ENCODE peak calls at places on chromosomes 16 and 17, in four cellular contexts. One of them, this sample, is unnamed.

GRCh38 chr17:18172528-18173278 is 10.9 kb upstream of the ALKBH5 start:
- DNase-seq in kidney tubule cell: no peak
- DNase-seq in stimulated activated naive B cell treated with anti-CD40 and anti-IgM and Interleukin-4, amounts not matched to agents 10 μg/mL and 1 μg/mL and 100 μg/mL, for 72 hours: no peak
- DNase-seq in stimulated activated effector memory CD8-positive, alpha-beta T cell treated with anti-CD3 and anti-CD28 coated beads, Interleukin-12 subunit alpha, Interleukin-12 subunit beta, amount 100 ng/mL, for 72 hours: no peak
- DNase-seq in this sample: no peak

GRCh38 chr16:51834131-51834530 is 683.1 kb upstream of the SALL1 start:
- DNase-seq in stimulated activated naive B cell treated with anti-CD40 and anti-IgM and Interleukin-4, amounts not matched to agents 10 μg/mL and 1 μg/mL and 100 μg/mL, for 72 hours: no peak
- DNase-seq in kidney tubule cell: no peak
- DNase-seq in stimulated activated effector memory CD8-positive, alpha-beta T cell treated with anti-CD3 and anti-CD28 coated beads, Interleukin-12 subunit alpha, Interleukin-12 subunit beta, amount 100 ng/mL, for 72 hours: no peak
- DNase-seq in this sample: no peak

GRCh38 chr16:24820522-24820921 is 25.2 kb upstream of the SLC5A11 start:
- DNase-seq in stimulated activated effector memory CD8-positive, alpha-beta T cell treated with anti-CD3 and anti-CD28 coated beads, Interleukin-12 subunit alpha, Interleukin-12 subunit beta, amount 100 ng/mL, for 72 hours: no peak
- DNase-seq in kidney tubule cell: peak
- DNase-seq in stimulated activated naive B cell treated with anti-CD40 and anti-IgM and Interleukin-4, amounts not matched to agents 10 μg/mL and 1 μg/mL and 100 μg/mL, for 72 hours: no peak
- DNase-seq in this sample: peak

GRCh38 chr16:22250522-22250921 is 44.4 kb downstream of the EEF2K start:
- DNase-seq in kidney tubule cell: no peak
- DNase-seq in stimulated activated effector memory CD8-positive, alpha-beta T cell treated with anti-CD3 and anti-CD28 coated beads, Interleukin-12 subunit alpha, Interleukin-12 subunit beta, amount 100 ng/mL, for 72 hours: no peak
- DNase-seq in stimulated activated naive B cell treated with anti-CD40 and anti-IgM and Interleukin-4, amounts not matched to agents 10 μg/mL and 1 μg/mL and 100 μg/mL, for 72 hours: no peak
- DNase-seq in this sample: peak

GRCh38 chr16:10749680-10750035 is 6.0 kb downstream of the NUBP1 start:
- DNase-seq in stimulated activated naive B cell treated with anti-CD40 and anti-IgM and Interleukin-4, amounts not matched to agents 10 μg/mL and 1 μg/mL and 100 μg/mL, for 72 hours: no peak
- DNase-seq in stimulated activated effector memory CD8-positive, alpha-beta T cell treated with anti-CD3 and anti-CD28 coated beads, Interleukin-12 subunit alpha, Interleukin-12 subunit beta, amount 100 ng/mL, for 72 hours: no peak
- DNase-seq in kidney tubule cell: peak
- DNase-seq in this sample: peak

GRCh38 chr17:34452769-34453168 is 89.7 kb upstream of the CCL1 start:
- DNase-seq in kidney tubule cell: no peak
- DNase-seq in stimulated activated naive B cell treated with anti-CD40 and anti-IgM and Interleukin-4, amounts not matched to agents 10 μg/mL and 1 μg/mL and 100 μg/mL, for 72 hours: no peak
- DNase-seq in stimulated activated effector memory CD8-positive, alpha-beta T cell treated with anti-CD3 and anti-CD28 coated beads, Interleukin-12 subunit alpha, Interleukin-12 subunit beta, amount 100 ng/mL, for 72 hours: no peak
- DNase-seq in this sample: no peak

GRCh38 chr17:33962857-33963655 is 292.0 kb upstream of the CCL2 start:
- DNase-seq in kidney tubule cell: no peak
- DNase-seq in stimulated activated naive B cell treated with anti-CD40 and anti-IgM and Interleukin-4, amounts not matched to agents 10 μg/mL and 1 μg/mL and 100 μg/mL, for 72 hours: peak
- DNase-seq in stimulated activated effector memory CD8-positive, alpha-beta T cell treated with anti-CD3 and anti-CD28 coated beads, Interleukin-12 subunit alpha, Interleukin-12 subunit beta, amount 100 ng/mL, for 72 hours: no peak
- DNase-seq in this sample: no peak

GRCh38 chr16:87927195-87927562 is 9.2 kb downstream of the CA5A start:
- DNase-seq in kidney tubule cell: no peak
- DNase-seq in stimulated activated naive B cell treated with anti-CD40 and anti-IgM and Interleukin-4, amounts not matched to agents 10 μg/mL and 1 μg/mL and 100 μg/mL, for 72 hours: no peak
- DNase-seq in stimulated activated effector memory CD8-positive, alpha-beta T cell treated with anti-CD3 and anti-CD28 coated beads, Interleukin-12 subunit alpha, Interleukin-12 subunit beta, amount 100 ng/mL, for 72 hours: no peak
- DNase-seq in this sample: no peak

GRCh38 chr16:57871457-57871856 is 69.2 kb upstream of the KIFC3 start:
- DNase-seq in stimulated activated naive B cell treated with anti-CD40 and anti-IgM and Interleukin-4, amounts not matched to agents 10 μg/mL and 1 μg/mL and 100 μg/mL, for 72 hours: no peak
- DNase-seq in stimulated activated effector memory CD8-positive, alpha-beta T cell treated with anti-CD3 and anti-CD28 coated beads, Interleukin-12 subunit alpha, Interleukin-12 subunit beta, amount 100 ng/mL, for 72 hours: no peak
- DNase-seq in kidney tubule cell: peak
- DNase-seq in this sample: peak

GRCh38 chr17:1941241-1942065 is 83.7 kb downstream of the RTN4RL1 start:
- DNase-seq in stimulated activated effector memory CD8-positive, alpha-beta T cell treated with anti-CD3 and anti-CD28 coated beads, Interleukin-12 subunit alpha, Interleukin-12 subunit beta, amount 100 ng/mL, for 72 hours: no peak
- DNase-seq in stimulated activated naive B cell treated with anti-CD40 and anti-IgM and Interleukin-4, amounts not matched to agents 10 μg/mL and 1 μg/mL and 100 μg/mL, for 72 hours: no peak
- DNase-seq in kidney tubule cell: no peak
- DNase-seq in this sample: no peak

GRCh38 chr16:57564571-57565270 is 22.3 kb downstream of the ADGRG5 start:
- DNase-seq in stimulated activated naive B cell treated with anti-CD40 and anti-IgM and Interleukin-4, amounts not matched to agents 10 μg/mL and 1 μg/mL and 100 μg/mL, for 72 hours: no peak
- DNase-seq in stimulated activated effector memory CD8-positive, alpha-beta T cell treated with anti-CD3 and anti-CD28 coated beads, Interleukin-12 subunit alpha, Interleukin-12 subunit beta, amount 100 ng/mL, for 72 hours: no peak
- DNase-seq in kidney tubule cell: no peak
- DNase-seq in this sample: peak

GRCh38 chr17:4161179-4161559 is 18.2 kb downstream of the CYB5D2 start:
- DNase-seq in kidney tubule cell: peak
- DNase-seq in stimulated activated effector memory CD8-positive, alpha-beta T cell treated with anti-CD3 and anti-CD28 coated beads, Interleukin-12 subunit alpha, Interleukin-12 subunit beta, amount 100 ng/mL, for 72 hours: no peak
- DNase-seq in stimulated activated naive B cell treated with anti-CD40 and anti-IgM and Interleukin-4, amounts not matched to agents 10 μg/mL and 1 μg/mL and 100 μg/mL, for 72 hours: no peak
- DNase-seq in this sample: peak

GRCh38 chr16:81229811-81230210 is 8.7 kb upstream of the BCO1 start:
- DNase-seq in kidney tubule cell: no peak
- DNase-seq in stimulated activated effector memory CD8-positive, alpha-beta T cell treated with anti-CD3 and anti-CD28 coated beads, Interleukin-12 subunit alpha, Interleukin-12 subunit beta, amount 100 ng/mL, for 72 hours: no peak
- DNase-seq in stimulated activated naive B cell treated with anti-CD40 and anti-IgM and Interleukin-4, amounts not matched to agents 10 μg/mL and 1 μg/mL and 100 μg/mL, for 72 hours: no peak
- DNase-seq in this sample: no peak

GRCh38 chr17:58184308-58184985 is 8.1 kb upstream of the EPX start:
- DNase-seq in stimulated activated naive B cell treated with anti-CD40 and anti-IgM and Interleukin-4, amounts not matched to agents 10 μg/mL and 1 μg/mL and 100 μg/mL, for 72 hours: no peak
- DNase-seq in stimulated activated effector memory CD8-positive, alpha-beta T cell treated with anti-CD3 and anti-CD28 coated beads, Interleukin-12 subunit alpha, Interleukin-12 subunit beta, amount 100 ng/mL, for 72 hours: no peak
- DNase-seq in kidney tubule cell: peak
- DNase-seq in this sample: no peak

GRCh38 chr17:77753691-77754265 is 204.7 kb upstream of the TNRC6C start:
- DNase-seq in kidney tubule cell: no peak
- DNase-seq in stimulated activated effector memory CD8-positive, alpha-beta T cell treated with anti-CD3 and anti-CD28 coated beads, Interleukin-12 subunit alpha, Interleukin-12 subunit beta, amount 100 ng/mL, for 72 hours: no peak
- DNase-seq in stimulated activated naive B cell treated with anti-CD40 and anti-IgM and Interleukin-4, amounts not matched to agents 10 μg/mL and 1 μg/mL and 100 μg/mL, for 72 hours: no peak
- DNase-seq in this sample: no peak

GRCh38 chr17:41394254-41395016 is 3.0 kb downstream of the KRT31 start:
- DNase-seq in stimulated activated naive B cell treated with anti-CD40 and anti-IgM and Interleukin-4, amounts not matched to agents 10 μg/mL and 1 μg/mL and 100 μg/mL, for 72 hours: no peak
- DNase-seq in stimulated activated effector memory CD8-positive, alpha-beta T cell treated with anti-CD3 and anti-CD28 coated beads, Interleukin-12 subunit alpha, Interleukin-12 subunit beta, amount 100 ng/mL, for 72 hours: no peak
- DNase-seq in kidney tubule cell: peak
- DNase-seq in this sample: no peak

GRCh38 chr17:47230864-47231263 is 21.7 kb downstream of the MYL4 start:
- DNase-seq in stimulated activated effector memory CD8-positive, alpha-beta T cell treated with anti-CD3 and anti-CD28 coated beads, Interleukin-12 subunit alpha, Interleukin-12 subunit beta, amount 100 ng/mL, for 72 hours: no peak
- DNase-seq in stimulated activated naive B cell treated with anti-CD40 and anti-IgM and Interleukin-4, amounts not matched to agents 10 μg/mL and 1 μg/mL and 100 μg/mL, for 72 hours: no peak
- DNase-seq in kidney tubule cell: peak
- DNase-seq in this sample: no peak

GRCh38 chr17:65583921-65584603 is 22.6 kb upstream of the AXIN2 start:
- DNase-seq in kidney tubule cell: no peak
- DNase-seq in stimulated activated naive B cell treated with anti-CD40 and anti-IgM and Interleukin-4, amounts not matched to agents 10 μg/mL and 1 μg/mL and 100 μg/mL, for 72 hours: no peak
- DNase-seq in stimulated activated effector memory CD8-positive, alpha-beta T cell treated with anti-CD3 and anti-CD28 coated beads, Interleukin-12 subunit alpha, Interleukin-12 subunit beta, amount 100 ng/mL, for 72 hours: no peak
- DNase-seq in this sample: no peak

GRCh38 chr16:67013238-67013822 is 15.6 kb upstream of the CBFB start:
- DNase-seq in stimulated activated naive B cell treated with anti-CD40 and anti-IgM and Interleukin-4, amounts not matched to agents 10 μg/mL and 1 μg/mL and 100 μg/mL, for 72 hours: no peak
- DNase-seq in stimulated activated effector memory CD8-positive, alpha-beta T cell treated with anti-CD3 and anti-CD28 coated beads, Interleukin-12 subunit alpha, Interleukin-12 subunit beta, amount 100 ng/mL, for 72 hours: no peak
- DNase-seq in kidney tubule cell: no peak
- DNase-seq in this sample: no peak

GRCh38 chr16:68117884-68118283 is 32.7 kb downstream of the NFATC3 start:
- DNase-seq in stimulated activated effector memory CD8-positive, alpha-beta T cell treated with anti-CD3 and anti-CD28 coated beads, Interleukin-12 subunit alpha, Interleukin-12 subunit beta, amount 100 ng/mL, for 72 hours: no peak
- DNase-seq in stimulated activated naive B cell treated with anti-CD40 and anti-IgM and Interleukin-4, amounts not matched to agents 10 μg/mL and 1 μg/mL and 100 μg/mL, for 72 hours: no peak
- DNase-seq in kidney tubule cell: no peak
- DNase-seq in this sample: no peak

GRCh38 chr16:69501956-69502457 is 63.8 kb upstream of the NFAT5 start:
- DNase-seq in stimulated activated naive B cell treated with anti-CD40 and anti-IgM and Interleukin-4, amounts not matched to agents 10 μg/mL and 1 μg/mL and 100 μg/mL, for 72 hours: no peak
- DNase-seq in stimulated activated effector memory CD8-positive, alpha-beta T cell treated with anti-CD3 and anti-CD28 coated beads, Interleukin-12 subunit alpha, Interleukin-12 subunit beta, amount 100 ng/mL, for 72 hours: no peak
- DNase-seq in kidney tubule cell: peak
- DNase-seq in this sample: no peak

GRCh38 chr17:70278846-70279465 is 109.6 kb downstream of the KCNJ2 start:
- DNase-seq in kidney tubule cell: no peak
- DNase-seq in stimulated activated effector memory CD8-positive, alpha-beta T cell treated with anti-CD3 and anti-CD28 coated beads, Interleukin-12 subunit alpha, Interleukin-12 subunit beta, amount 100 ng/mL, for 72 hours: no peak
- DNase-seq in stimulated activated naive B cell treated with anti-CD40 and anti-IgM and Interleukin-4, amounts not matched to agents 10 μg/mL and 1 μg/mL and 100 μg/mL, for 72 hours: no peak
- DNase-seq in this sample: no peak